ENCODE peak calls at places on chromosomes 12 and 14, in five cellular contexts. C is endothelial cell of umbilical vein, H is Panc1, A is esophagus muscularis mucosa, X is GM12891. Y is an unnamed sample.

GRCh38 chr14:35050652-35051051 is 4.6 kb downstream of the FAM177A1 start:
- DNase-seq in C (peak), H (no peak), A (no peak), X (no peak), Y (no peak)

GRCh38 chr14:102574840-102575478 is 17.5 kb upstream of the RCOR1 start:
- DNase-seq in C (no peak), H (no peak), A (no peak), X (no peak), Y (no peak)

GRCh38 chr14:77296906-77297305 is 23.8 kb downstream of the POMT2 start:
- DNase-seq in C (no peak), H (no peak), A (no peak), X (no peak), Y (no peak)

GRCh38 chr12:130932061-130932650 is 21.6 kb upstream of the ADGRD1 start:
- DNase-seq in C (no peak), H (no peak), A (peak), X (no peak), Y (no peak)

GRCh38 chr14:75049136-75049535 is 2.1 kb downstream of the MLH3 start:
- DNase-seq in C (no peak), H (no peak), A (no peak), X (no peak), Y (no peak)

GRCh38 chr14:97523936-97524335 is 726.8 kb downstream of the VRK1 start:
- DNase-seq in C (no peak), H (no peak), A (no peak), X (no peak), Y (no peak)

GRCh38 chr14:36863271-36863670 is 201.6 kb downstream of the PAX9 start:
- DNase-seq in C (no peak), H (no peak), A (no peak), X (no peak), Y (no peak)

GRCh38 chr14:38481939-38482678 is 226.2 kb upstream of the CLEC14A start:
- DNase-seq in C (no peak), H (no peak), A (no peak), X (no peak), Y (no peak)

GRCh38 chr12:40261937-40262336 is 37.1 kb downstream of the LRRK2 start:
- DNase-seq in C (no peak), H (no peak), A (no peak), X (no peak), Y (no peak)

GRCh38 chr14:71491925-71492324 is 440.3 kb upstream of the RGS6 start:
- DNase-seq in C (no peak), H (no peak), A (no peak), X (no peak), Y (no peak)

GRCh38 chr14:71523630-71524320 is 408.5 kb upstream of the RGS6 start:
- DNase-seq in C (no peak), H (no peak), A (no peak), X (no peak), Y (no peak)

GRCh38 chr12:3544296-3544965 is 53.4 kb downstream of the PRMT8 start:
- DNase-seq in C (no peak), H (no peak), A (peak), X (no peak), Y (no peak)

GRCh38 chr12:21751517-21751916 is 23.0 kb downstream of the KCNJ8 start:
- DNase-seq in C (peak), H (no peak), A (no peak), X (no peak), Y (no peak)

GRCh38 chr12:57476162-57476992 is 3.3 kb downstream of the ARHGAP9 start:
- DNase-seq in C (no peak), H (no peak), A (no peak), X (peak), Y (peak)

GRCh38 chr12:58774731-58775130 is 145.6 kb downstream of the LRIG3 start:
- DNase-seq in C (no peak), H (no peak), A (no peak), X (no peak), Y (no peak)

GRCh38 chr14:23119362-23120327 is 590 bp upstream of the CEBPE start:
- DNase-seq in C (no peak), H (no peak), A (no peak), X (peak), Y (peak)

GRCh38 chr14:50619569-50620141 is 48.5 kb downstream of the SAV1 start:
- DNase-seq in C (peak), H (peak), A (no peak), X (no peak), Y (no peak)

GRCh38 chr12:40382217-40382616 is 157.4 kb downstream of the LRRK2 start:
- DNase-seq in C (no peak), H (no peak), A (no peak), X (no peak), Y (no peak)

GRCh38 chr12:10190558-10191388 is 11.9 kb downstream of the TMEM52B start:
- DNase-seq in C (peak), H (peak), A (no peak), X (peak), Y (peak)

GRCh38 chr12:71702590-71702989 is 16.7 kb downstream of the TMEM19 start:
- DNase-seq in C (no peak), H (no peak), A (no peak), X (no peak), Y (no peak)

GRCh38 chr12:22658214-22658613 is 33.2 kb downstream of the ETNK1 start:
- DNase-seq in C (peak), H (no peak), A (no peak), X (no peak), Y (no peak)

GRCh38 chr12:38159591-38160317 is 156.8 kb upstream of the ALG10B start:
- DNase-seq in C (no peak), H (no peak), A (peak), X (no peak), Y (no peak)
- TF ChIP-seq POLR2AphosphoS5 in C (no peak), H (no peak), A (no peak), X (no peak), Y (no peak)

GRCh38 chr12:538731-539539 is 79.2 kb downstream of the B4GALNT3 start:
- DNase-seq in C (peak), H (no peak), A (no peak), X (no peak), Y (no peak)
- TF ChIP-seq POLR2AphosphoS5 in C (peak), H (no peak), A (no peak), X (no peak), Y (no peak)

DNA sequence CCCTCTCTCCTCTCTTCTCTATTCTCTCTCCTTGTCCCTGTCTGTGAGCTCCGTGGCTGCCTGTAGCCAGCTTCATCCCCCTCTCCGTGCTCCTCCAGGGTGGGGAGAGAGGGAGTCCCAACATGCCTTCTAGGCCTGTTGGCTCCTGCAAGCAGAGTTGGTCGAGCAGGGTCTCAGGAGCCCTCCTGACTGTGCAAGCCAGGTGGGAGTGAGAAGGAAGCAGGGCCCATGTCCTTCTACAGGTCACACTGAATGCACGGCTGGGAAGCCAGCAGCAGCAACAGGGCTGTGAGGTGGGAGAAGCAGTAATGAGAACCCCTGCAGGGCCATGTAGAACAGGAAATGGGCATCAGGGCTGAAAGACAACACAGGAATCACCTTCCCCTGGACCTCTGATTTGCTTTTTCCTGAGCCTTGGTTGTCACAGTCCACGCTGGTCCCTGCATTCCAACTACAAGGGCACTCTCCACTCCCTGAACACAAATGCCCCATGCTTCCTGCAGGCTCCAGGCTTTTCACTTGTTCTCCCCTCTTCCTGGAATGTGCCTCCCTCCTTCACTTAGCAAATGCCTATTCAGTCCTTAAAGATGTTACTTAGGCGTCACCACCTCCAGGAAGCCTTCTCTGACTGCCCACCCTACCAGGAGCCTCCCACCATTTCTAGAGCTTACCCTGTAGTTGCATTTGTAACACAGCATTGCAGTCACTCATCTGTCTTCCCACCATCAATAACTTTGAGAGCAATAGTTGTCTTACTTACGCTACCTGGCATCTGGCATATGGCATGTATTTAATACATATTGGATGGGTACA is 51.2 kb downstream of the TSPAN11 start:
- DNase-seq in C (no peak), H (no peak), A (no peak), X (no peak), Y (no peak)
- TF ChIP-seq POLR2AphosphoS5 in C (no peak), H (no peak), A (no peak), X (no peak), Y (no peak)

GRCh38 chr14:24177041-24177825 is 5.4 kb downstream of the REC8 start:
- DNase-seq in C (no peak), H (no peak), A (no peak), X (no peak), Y (no peak)
- TF ChIP-seq POLR2AphosphoS5 in C (no peak), H (no peak), A (no peak), X (peak), Y (no peak)

DNA sequence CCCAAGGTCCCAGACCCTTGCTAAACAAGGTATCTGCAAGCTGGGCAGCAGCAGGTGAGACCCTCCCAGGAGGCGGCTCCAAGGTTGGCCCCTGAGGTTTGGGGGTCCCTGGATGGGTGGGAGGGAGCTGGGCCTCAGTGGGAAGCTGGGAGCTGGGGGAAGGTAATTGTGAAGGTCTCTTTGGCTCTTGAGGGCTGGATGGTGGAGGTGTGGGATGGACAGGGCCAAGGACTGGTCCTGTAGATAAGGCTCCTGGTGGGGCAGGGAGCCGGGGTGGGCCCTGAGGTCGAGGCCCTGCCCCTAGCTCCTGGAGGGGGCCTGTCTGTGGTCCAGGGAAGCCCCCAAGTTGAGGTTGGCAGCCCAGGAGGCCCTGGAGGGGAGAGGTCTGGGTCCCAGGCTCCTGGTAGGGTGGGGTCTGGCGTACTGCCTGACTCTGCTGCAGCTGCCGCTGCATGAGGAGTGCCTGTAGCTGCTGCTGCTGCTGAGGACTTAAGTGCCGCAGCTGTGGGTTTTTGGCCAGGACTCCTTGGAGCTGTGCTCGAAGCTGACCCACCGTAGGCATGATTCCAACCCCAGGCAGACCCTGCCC is 13.1 kb upstream of the PRKAG1 start:
- DNase-seq in C (no peak), H (no peak), A (no peak), X (peak), Y (no peak)
- TF ChIP-seq POLR2AphosphoS5 in C (no peak), H (no peak), A (no peak), X (no peak), Y (no peak)

GRCh38 chr12:121819212-121819949 is 15.6 kb downstream of the SETD1B start:
- DNase-seq in C (no peak), H (no peak), A (no peak), X (no peak), Y (no peak)
- TF ChIP-seq POLR2AphosphoS5 in C (no peak), H (no peak), A (no peak), X (no peak), Y (no peak)